ENCODE peak calls at places on chromosomes 1 and 21, in ten cellular contexts. A is activated CD4-positive, alpha-beta T cell treated with anti-CD3 and anti-CD28 coated beads, Interleukin-2, amount 50 U/mL, for 48 hours; Z is activated T-cell treated with anti-CD3 and anti-CD28 coated beads for 1 hour; E is T-helper 2 cell; I is cerebellum; G is HL-60; F is heart left ventricle; S is tibial nerve; P is A172; Y is pulmonary artery endothelial cell. R is an unnamed sample.
A peak's percentile ranks its signal among the peaks of the same experiment; 100 is the strongest.

GRCh38 chr1:4140821-4141220 is 240.7 kb upstream of the C1orf174 start:
- DNase-seq in A (no peak), Z (no peak), E (no peak), I (no peak), G (no peak), F (no peak), S (no peak), P (no peak), Y (no peak), R (no peak)

GRCh38 chr1:63868220-63868897 is 94.5 kb downstream of the ROR1 start:
- DNase-seq in A (no peak), Z (no peak), E (no peak), I (no peak), G (no peak), F (no peak), S (no peak), P (peak; percentile 73), Y (no peak), R (no peak)

GRCh38 chr1:204991342-204991844 is 51.6 kb upstream of the CNTN2 start:
- DNase-seq in A (no peak), Z (no peak), E (no peak), I (no peak), G (peak; percentile 36), F (no peak), S (no peak), P (no peak), Y (no peak), R (no peak)

GRCh38 chr1:172905452-172905851 is 145.3 kb downstream of the TNFSF18 start:
- DNase-seq in A (no peak), Z (no peak), E (no peak), I (no peak), G (no peak), F (no peak), S (no peak), P (no peak), Y (no peak), R (no peak)

GRCh38 chr1:190170321-190170720 is 307.3 kb downstream of the BRINP3 start:
- DNase-seq in A (no peak), Z (no peak), E (no peak), I (no peak), G (no peak), F (no peak), S (no peak), P (no peak), Y (no peak), R (no peak)

GRCh38 chr1:56482486-56482885 is 96.9 kb downstream of the PLPP3 start:
- DNase-seq in A (no peak), Z (no peak), E (no peak), I (no peak), G (no peak), F (no peak), S (no peak), P (no peak), Y (no peak), R (no peak)

GRCh38 chr1:204760350-204761134 is 75.0 kb upstream of the LRRN2 start:
- DNase-seq in A (no peak), Z (no peak), E (no peak), I (no peak), G (no peak), F (no peak), S (no peak), P (no peak), Y (no peak), R (no peak)

GRCh38 chr1:229068266-229069043 is 202.5 kb upstream of the RAB4A start:
- DNase-seq in A (no peak), Z (no peak), E (no peak), I (no peak), G (peak; percentile 97), F (peak; percentile 50), S (peak; percentile 41), P (no peak), Y (no peak), R (no peak)

GRCh38 chr1:169012416-169012815 is 94.1 kb upstream of the ATP1B1 start:
- DNase-seq in A (no peak), Z (no peak), E (no peak), I (no peak), G (no peak), F (no peak), S (no peak), P (no peak), Y (no peak), R (no peak)

GRCh38 chr1:226873771-226874578 is 3.6 kb downstream of the PSEN2 start:
- DNase-seq in A (no peak), Z (no peak), E (no peak), I (no peak), G (no peak), F (no peak), S (no peak), P (no peak), Y (no peak), R (no peak)

GRCh38 chr1:31786366-31787060 is 22.4 kb upstream of the ADGRB2 start:
- DNase-seq in A (no peak), Z (no peak), E (no peak), I (no peak), G (no peak), F (no peak), S (no peak), P (no peak), Y (no peak), R (no peak)

GRCh38 chr1:70497152-70497551 is 86.1 kb downstream of the CTH start:
- DNase-seq in A (no peak), Z (no peak), E (no peak), I (no peak), G (no peak), F (no peak), S (no peak), P (no peak), Y (no peak), R (no peak)

GRCh38 chr1:48200166-48200900 is 22.2 kb upstream of the SLC5A9 start:
- DNase-seq in A (no peak), Z (no peak), E (no peak), I (no peak), G (no peak), F (no peak), S (no peak), P (no peak), Y (no peak), R (no peak)

GRCh38 chr1:5938068-5938740 is 54.0 kb downstream of the NPHP4 start:
- DNase-seq in A (no peak), Z (no peak), E (no peak), I (no peak), G (no peak), F (no peak), S (no peak), P (peak; percentile 56), Y (no peak), R (no peak)

GRCh38 chr1:1940123-1940425 is 21.0 kb upstream of the TMEM52 start:
- DNase-seq in A (no peak), Z (no peak), E (no peak), I (no peak), G (no peak), F (no peak), S (no peak), P (no peak), Y (no peak), R (no peak)

GRCh38 chr1:181002582-181003172 is 20.0 kb downstream of the STX6 start:
- DNase-seq in A (no peak), Z (no peak), E (no peak), I (no peak), G (no peak), F (no peak), S (no peak), P (no peak), Y (no peak), R (no peak)

GRCh38 chr21:15543473-15543872 is 186.3 kb upstream of the USP25 start:
- DNase-seq in A (no peak), Z (no peak), E (no peak), I (no peak), G (no peak), F (no peak), S (no peak), P (no peak), Y (no peak), R (no peak)

GRCh38 chr1:1552263-1552639 is 11.8 kb upstream of the TMEM240 start:
- DNase-seq in A (no peak), Z (no peak), E (no peak), I (no peak), G (no peak), F (no peak), S (no peak), P (no peak), Y (no peak), R (no peak)

GRCh38 chr1:200991039-200991698 is 32.3 kb downstream of the KIF21B start:
- DNase-seq in A (no peak), Z (no peak), E (no peak), I (no peak), G (no peak), F (no peak), S (no peak), P (no peak), Y (no peak), R (no peak)

GRCh38 chr1:37113285-37113684 is 79.0 kb upstream of the GRIK3 start:
- DNase-seq in A (no peak), Z (no peak), E (no peak), I (no peak), G (no peak), F (no peak), S (no peak), P (no peak), Y (no peak), R (no peak)

GRCh38 chr1:56389813-56390539 is 189.4 kb downstream of the PLPP3 start:
- DNase-seq in A (no peak), Z (no peak), E (no peak), I (no peak), G (no peak), F (no peak), S (no peak), P (no peak), Y (no peak), R (no peak)

GRCh38 chr1:156920233-156921052 is at the start of gene LRRC71:
- DNase-seq in A (peak; percentile 77), Z (peak; percentile 50), E (peak; percentile 39), I (peak; percentile 59), G (peak; percentile 21), F (peak; percentile 85), S (peak; percentile 74), P (no peak), Y (no peak), R (peak; percentile 48)

GRCh38 chr1:111463029-111463683 is 10.6 kb upstream of the C1orf162 start:
- DNase-seq in A (no peak), Z (no peak), E (no peak), I (peak; percentile 11), G (no peak), F (no peak), S (no peak), P (peak; percentile 78), Y (no peak), R (no peak)

GRCh38 chr1:47875831-47876586 is 121.2 kb downstream of the TRABD2B start:
- DNase-seq in A (no peak), Z (no peak), E (no peak), I (no peak), G (no peak), F (no peak), S (no peak), P (peak; percentile 55), Y (no peak), R (no peak)

GRCh38 chr1:31445951-31446350 is 32.9 kb downstream of the SERINC2 start:
- DNase-seq in A (no peak), Z (no peak), E (no peak), I (no peak), G (peak; percentile 77), F (no peak), S (no peak), P (no peak), Y (no peak), R (no peak)

GRCh38 chr1:67733741-67734690 is 49.0 kb downstream of the GADD45A start:
- DNase-seq in A (no peak), Z (no peak), E (no peak), I (no peak), G (peak; percentile 39), F (no peak), S (no peak), P (no peak), Y (no peak), R (no peak)

GRCh38 chr1:29635073-29635335 is 398.7 kb downstream of the PTPRU start:
- DNase-seq in A (no peak), Z (no peak), E (no peak), I (no peak), G (no peak), F (no peak), S (no peak), P (no peak), Y (no peak), R (no peak)

GRCh38 chr1:54463259-54464030 is 57.3 kb upstream of the SSBP3 start:
- DNase-seq in A (no peak), Z (no peak), E (no peak), I (no peak), G (no peak), F (no peak), S (no peak), P (no peak), Y (no peak), R (peak; percentile 52)

R was measured in cerebellar cortex.